ENCODE peak calls at places on chromosomes 4 and X, in nine cellular contexts. Z is tibial nerve, G is HCT116, W is body of pancreas, R is heart left ventricle, S is uterus, X is transverse colon, K is lower leg skin, U is A549. P is an unnamed sample.

GRCh38 chr4:180913750-180914149 is 1329.5 kb upstream of the TENM3 start:
- DNase-seq in Z (no peak), G (peak; percentile 12), W (no peak), R (no peak), S (no peak), X (no peak), K (no peak), U (no peak), P (no peak)

GRCh38 chrX:79592259-79592658 is 225.1 kb upstream of the ITM2A start:
- DNase-seq in Z (no peak), G (no peak), W (no peak), R (no peak), S (no peak), X (no peak), K (no peak), U (no peak), P (no peak)

GRCh38 chr4:98484031-98484430 is 174.4 kb downstream of the TSPAN5 start:
- DNase-seq in Z (no peak), G (no peak), W (no peak), R (no peak), S (no peak), X (no peak), K (no peak), U (peak; percentile 44), P (no peak)

GRCh38 chrX:10030570-10030969 is 63.4 kb downstream of the CLDN34 start:
- DNase-seq in Z (no peak), G (no peak), W (no peak), R (no peak), S (no peak), X (no peak), K (no peak), U (peak; percentile 92), P (no peak)

GRCh38 chr4:76301068-76301774 is 5.3 kb upstream of the STBD1 start:
- DNase-seq in Z (no peak), G (peak; percentile 83), W (peak; percentile 55), R (no peak), S (no peak), X (no peak), K (no peak), U (peak; percentile 66), P (no peak)

GRCh38 chr4:243407-243806 is 61.9 kb downstream of the ZNF732 start:
- DNase-seq in Z (no peak), G (no peak), W (no peak), R (no peak), S (no peak), X (no peak), K (no peak), U (no peak), P (no peak)

GRCh38 chrX:28550331-28550872 is 36.8 kb upstream of the IL1RAPL1 start:
- DNase-seq in Z (no peak), G (no peak), W (no peak), R (no peak), S (no peak), X (no peak), K (no peak), U (no peak), P (no peak)

GRCh38 chr4:16588651-16589050 is 309.8 kb downstream of the LDB2 start:
- DNase-seq in Z (no peak), G (no peak), W (no peak), R (no peak), S (no peak), X (no peak), K (no peak), U (no peak), P (no peak)

GRCh38 chr4:1245481-1246051 is 3.4 kb downstream of the CTBP1 start:
- DNase-seq in Z (no peak), G (no peak), W (peak; percentile 93), R (peak; percentile 49), S (no peak), X (peak; percentile 6), K (no peak), U (no peak), P (no peak)

GRCh38 chr4:1242506-1243450 is 6.2 kb downstream of the CTBP1 start:
- DNase-seq in Z (no peak), G (no peak), W (no peak), R (no peak), S (no peak), X (peak; percentile 4), K (no peak), U (no peak), P (no peak)

GRCh38 chr4:1244978-1245471 is 3.9 kb downstream of the CTBP1 start:
- DNase-seq in Z (no peak), G (no peak), W (peak; percentile 42), R (no peak), S (no peak), X (no peak), K (no peak), U (no peak), P (no peak)

GRCh38 chr4:1243451-1244080 is 5.4 kb downstream of the CTBP1 start:
- DNase-seq in Z (no peak), G (no peak), W (peak; percentile 40), R (peak; percentile 61), S (no peak), X (peak; percentile 11), K (no peak), U (no peak), P (no peak)

DNA sequence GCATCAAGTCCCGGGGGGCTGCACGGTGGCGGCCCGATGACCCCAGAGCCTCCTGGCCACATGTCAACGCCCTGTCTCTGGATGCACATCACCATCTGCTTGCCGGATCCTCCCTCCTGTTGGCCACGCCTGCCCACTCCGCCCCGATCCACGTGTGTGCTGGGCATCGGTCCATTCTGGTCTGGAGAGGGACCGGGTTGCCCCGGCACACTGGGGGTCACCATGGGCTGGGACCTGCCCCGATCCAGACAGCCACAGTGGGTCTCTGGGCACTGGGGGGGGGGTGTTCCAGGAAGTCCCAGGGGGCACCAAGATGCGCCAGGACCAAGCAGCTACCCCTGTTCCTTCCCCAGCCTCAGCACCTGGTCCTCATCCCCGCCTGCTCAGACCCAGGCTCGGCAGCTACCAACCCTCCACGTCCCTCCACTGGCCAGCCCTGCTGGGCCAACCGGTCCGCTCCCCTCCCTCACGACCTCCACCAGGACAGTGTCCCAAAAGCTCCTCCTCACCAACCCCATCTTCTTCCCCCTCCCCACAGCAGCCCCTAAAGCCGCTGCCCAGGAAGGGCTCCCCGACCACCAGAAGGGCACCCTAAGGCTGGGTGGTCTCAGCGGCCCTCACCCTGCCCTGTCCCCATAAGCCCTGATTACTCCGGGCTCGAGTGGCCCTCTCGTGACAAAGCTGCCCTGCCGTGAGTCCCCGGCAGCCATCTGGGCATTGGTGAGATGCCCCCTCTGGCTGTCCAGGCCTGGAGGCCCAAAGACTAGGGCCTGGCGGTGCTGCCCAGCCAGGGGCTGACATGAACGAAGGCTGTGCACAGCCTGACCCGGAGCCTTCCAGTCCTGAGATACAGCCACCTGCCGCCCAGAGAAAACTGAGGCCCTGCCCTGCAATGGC is 4.6 kb downstream of the CTBP1 start:
- DNase-seq in Z (no peak), G (no peak), W (peak; percentile 49), R (peak; percentile 61), S (peak; percentile 31), X (peak; percentile 16), K (no peak), U (no peak), P (no peak)
- H3K4me3 ChIP-seq in Z (no peak overlapping the region), G (no peak overlapping the region), W (no peak overlapping the region), R (peak overlapping the region; percentile 12), S (no peak overlapping the region), X (no peak overlapping the region), K (no peak overlapping the region), U (no peak overlapping the region), P (no peak overlapping the region)

GRCh38 chrX:12956704-12957541 is 18.0 kb upstream of the TMSB4X start:
- DNase-seq in Z (no peak), G (peak; percentile 37), W (peak; percentile 26), R (no peak), S (no peak), X (no peak), K (no peak), U (peak; percentile 67), P (no peak)

GRCh38 chrX:12954376-12954775 is 20.5 kb upstream of the TMSB4X start:
- DNase-seq in Z (no peak), G (no peak), W (no peak), R (no peak), S (no peak), X (no peak), K (no peak), U (no peak), P (no peak)

GRCh38 chrX:12958059-12958458 is 16.9 kb upstream of the TMSB4X start:
- DNase-seq in Z (no peak), G (no peak), W (no peak), R (no peak), S (no peak), X (no peak), K (no peak), U (no peak), P (no peak)

GRCh38 chrX:12954981-12955380 is 19.9 kb upstream of the TMSB4X start:
- DNase-seq in Z (no peak), G (no peak), W (no peak), R (no peak), S (no peak), X (no peak), K (no peak), U (no peak), P (no peak)

DNA sequence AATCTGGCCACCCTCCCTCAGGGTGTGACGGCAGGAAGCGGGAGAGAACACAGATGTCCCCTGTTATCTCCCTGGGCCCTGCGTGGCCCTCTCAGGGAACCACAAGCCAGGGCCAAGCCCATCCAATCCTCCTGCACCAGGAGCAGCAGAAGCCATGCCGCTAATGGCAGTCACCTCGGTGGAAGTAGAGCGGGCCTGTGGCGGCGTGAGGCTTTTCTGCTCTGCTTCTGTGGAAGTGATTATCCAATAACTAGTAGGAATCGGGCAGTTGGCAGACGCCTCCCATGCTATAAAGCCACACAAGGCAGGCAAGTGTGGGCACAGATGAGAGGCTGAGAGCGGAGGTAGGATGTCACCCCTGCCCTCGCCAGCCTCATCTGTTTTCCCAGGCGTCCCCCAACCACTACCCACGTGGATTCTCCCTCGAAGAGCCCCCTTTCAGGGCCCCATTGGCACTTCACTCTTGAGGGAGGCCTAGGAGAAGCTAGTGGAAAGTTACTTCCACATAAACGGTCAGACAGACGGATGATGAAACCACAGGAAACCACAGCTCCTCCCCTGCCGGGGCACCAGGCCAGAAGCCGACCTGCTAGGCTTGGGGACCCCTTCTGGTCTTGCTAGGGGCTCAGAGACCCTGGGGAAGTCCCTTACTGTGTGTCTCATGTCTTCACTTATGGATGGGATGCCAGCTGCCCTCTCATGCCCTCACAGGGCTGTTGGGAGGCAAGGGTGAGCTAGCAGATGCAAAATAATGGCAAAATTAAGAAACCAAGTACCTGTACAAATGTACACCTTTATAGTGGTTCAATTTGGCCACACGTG is 18.8 kb upstream of the TMSB4X start:
- DNase-seq in Z (peak; percentile 47), G (peak; percentile 46), W (peak; percentile 29), R (peak; percentile 76), S (peak; percentile 56), X (peak; percentile 69), K (no peak), U (peak; percentile 50), P (no peak)
- TF ChIP-seq POLR2A in Z (no peak), G (peak; percentile 3), W (no peak), R (no peak), S (no peak), X (no peak), K (no peak), U (no peak), P (no peak)

DNA sequence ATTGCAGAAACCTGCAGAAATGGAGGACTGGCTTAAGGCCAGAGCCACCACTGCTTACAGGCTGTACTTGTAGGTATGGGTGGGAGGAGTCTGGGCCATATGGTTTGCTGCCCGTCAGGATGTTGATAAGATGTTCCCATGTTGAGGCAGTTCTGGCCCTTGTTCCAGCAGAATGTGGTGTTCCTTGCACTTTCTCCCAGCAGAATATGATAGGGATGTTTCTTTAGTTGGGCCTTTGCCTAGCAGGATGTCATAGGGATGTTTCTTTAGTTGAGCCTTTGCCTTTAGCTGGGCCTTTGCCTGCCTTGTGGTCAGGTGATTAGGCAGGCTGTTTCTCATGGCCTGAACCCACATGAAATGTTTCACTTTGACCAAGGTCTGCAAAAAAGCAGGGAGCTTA is 139.1 kb upstream of the PAQR3 start:
- DNase-seq in Z (peak; percentile 63), G (no peak), W (peak; percentile 9), R (no peak), S (peak; percentile 17), X (no peak), K (peak; percentile 48), U (no peak), P (no peak)
- H3K4me3 ChIP-seq in Z (no peak overlapping the region), G (no peak overlapping the region), W (no peak overlapping the region), R (no peak overlapping the region), S (no peak overlapping the region), X (no peak overlapping the region), K (no peak overlapping the region), U (no peak overlapping the region), P (no peak overlapping the region)

GRCh38 chrX:72573158-72573511 is 492 bp upstream of the HDAC8 start:
- DNase-seq in Z (no peak), G (no peak), W (no peak), R (no peak), S (no peak), X (no peak), K (no peak), U (no peak), P (no peak)

GRCh38 chrX:72576161-72576896 is 3.7 kb upstream of the HDAC8 start:
- DNase-seq in Z (peak; percentile 4), G (no peak), W (no peak), R (no peak), S (no peak), X (no peak), K (no peak), U (peak; percentile 32), P (no peak)

GRCh38 chrX:72569786-72570185 is 2.9 kb downstream of the HDAC8 start:
- DNase-seq in Z (no peak), G (no peak), W (no peak), R (no peak), S (no peak), X (no peak), K (no peak), U (peak; percentile 22), P (no peak)

GRCh38 chrX:72568406-72569092 is 4.1 kb downstream of the HDAC8 start:
- DNase-seq in Z (no peak), G (no peak), W (no peak), R (no peak), S (no peak), X (no peak), K (no peak), U (no peak), P (no peak)

DNA sequence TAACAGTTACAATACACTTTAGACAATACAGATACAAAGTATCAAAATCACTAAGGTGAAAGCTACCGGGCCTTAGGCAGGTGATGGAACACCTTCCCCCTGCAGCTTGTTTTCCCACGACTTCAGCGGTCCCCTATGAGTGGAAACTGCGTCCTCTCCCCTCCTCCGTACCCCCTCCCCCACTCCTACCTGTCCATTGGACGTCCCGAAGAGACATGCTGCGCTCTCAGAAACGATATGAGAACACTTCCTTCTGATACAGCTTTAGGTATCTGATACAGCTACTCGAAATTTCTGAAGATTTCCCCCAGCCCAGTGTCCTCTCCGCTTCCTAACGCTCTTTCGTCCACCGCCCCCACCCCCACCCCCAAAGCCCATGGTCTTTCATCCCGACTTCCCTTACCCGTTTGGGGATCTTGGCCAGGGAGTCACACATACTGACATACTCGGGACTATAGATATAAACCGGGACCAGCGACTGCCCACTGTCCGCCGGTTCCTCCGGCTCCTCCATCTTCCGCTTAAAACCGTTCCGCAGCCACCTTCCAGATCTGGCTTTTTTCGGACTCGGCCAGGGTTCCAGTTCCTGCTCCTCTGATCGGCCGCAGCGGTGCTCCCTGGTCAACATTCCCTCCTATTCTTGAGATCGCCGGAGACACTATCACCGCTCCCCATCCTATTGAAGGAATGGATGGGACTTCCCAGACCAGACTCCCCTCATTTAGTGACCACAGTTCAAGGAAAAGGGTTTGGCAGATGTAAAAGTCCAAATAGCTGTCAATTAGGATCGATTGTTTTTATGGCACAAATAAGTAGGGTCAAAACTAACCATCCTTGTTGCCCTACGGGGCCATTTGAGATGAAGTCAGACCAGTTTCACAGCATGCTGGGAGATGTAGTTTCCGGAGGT is at the start of gene HDAC8:
- DNase-seq in Z (peak; percentile 52), G (peak; percentile 70), W (peak; percentile 71), R (peak; percentile 69), S (peak; percentile 64), X (peak; percentile 68), K (peak; percentile 41), U (peak; percentile 88), P (no peak)
- TF ChIP-seq POLR2A in Z (no peak), G (no peak), W (no peak), R (no peak), S (no peak), X (no peak), K (no peak), U (peak; percentile 29), P (no peak)